ENCODE peak calls at places on chromosomes 13 and 19, in seven cellular contexts. One of them, this sample, is unnamed. For H3K27me3 and H3K4me1, the result is how much of the 10 kb centered on the place peaks cover.

GRCh38 chr19:720691-721160 is 12.0 kb downstream of the PALM start:
- DNase-seq in IMR-90: no peak
- DNase-seq in heart left ventricle: no peak
- DNase-seq in Peyer's patch: no peak
- DNase-seq in stomach: no peak
- DNase-seq in right lobe of liver: no peak
- DNase-seq in adrenal gland: no peak
- DNase-seq in this sample: no peak

GRCh38 chr19:6802336-6803035 is 30.0 kb downstream of the VAV1 start:
- DNase-seq in IMR-90: no peak
- DNase-seq in adrenal gland: peak
- DNase-seq in Peyer's patch: peak
- DNase-seq in heart left ventricle: no peak
- DNase-seq in right lobe of liver: peak
- DNase-seq in stomach: peak
- DNase-seq in this sample: no peak

GRCh38 chr13:44818428-44818827 is 170.8 kb downstream of the NUFIP1 start:
- DNase-seq in adrenal gland: no peak
- DNase-seq in Peyer's patch: no peak
- DNase-seq in stomach: no peak
- DNase-seq in heart left ventricle: no peak
- DNase-seq in right lobe of liver: no peak
- DNase-seq in IMR-90: peak
- DNase-seq in this sample: no peak

GRCh38 chr19:49851456-49852259 is 699 bp downstream of the PTOV1 start:
- DNase-seq in adrenal gland: peak
- DNase-seq in stomach: no peak
- DNase-seq in IMR-90: no peak
- DNase-seq in right lobe of liver: peak
- DNase-seq in Peyer's patch: no peak
- DNase-seq in heart left ventricle: no peak
- DNase-seq in this sample: no peak

GRCh38 chr19:34712606-34713261 is 21.3 kb upstream of the ZNF181 start:
- DNase-seq in adrenal gland: peak
- DNase-seq in right lobe of liver: no peak
- DNase-seq in heart left ventricle: no peak
- DNase-seq in Peyer's patch: peak
- DNase-seq in IMR-90: peak
- DNase-seq in stomach: peak
- DNase-seq in this sample: peak

GRCh38 chr13:109730832-109731335 is 55.5 kb downstream of the IRS2 start:
- DNase-seq in Peyer's patch: no peak
- DNase-seq in right lobe of liver: no peak
- DNase-seq in IMR-90: no peak
- DNase-seq in heart left ventricle: no peak
- DNase-seq in stomach: no peak
- DNase-seq in adrenal gland: no peak
- DNase-seq in this sample: no peak

GRCh38 chr19:38031423-38031770 is 124.4 kb downstream of the SIPA1L3 start:
- DNase-seq in Peyer's patch: no peak
- DNase-seq in heart left ventricle: no peak
- DNase-seq in right lobe of liver: no peak
- DNase-seq in stomach: no peak
- DNase-seq in IMR-90: peak
- DNase-seq in adrenal gland: no peak
- DNase-seq in this sample: no peak

GRCh38 chr13:50244355-50244912 is 229.2 kb downstream of the KCNRG start:
- DNase-seq in right lobe of liver: no peak
- DNase-seq in stomach: no peak
- DNase-seq in heart left ventricle: no peak
- DNase-seq in adrenal gland: no peak
- DNase-seq in IMR-90: no peak
- DNase-seq in Peyer's patch: no peak
- DNase-seq in this sample: no peak

GRCh38 chr13:106587787-106588186 is 19.9 kb upstream of the ARGLU1 start:
- DNase-seq in stomach: no peak
- DNase-seq in IMR-90: no peak
- DNase-seq in right lobe of liver: no peak
- DNase-seq in Peyer's patch: no peak
- DNase-seq in adrenal gland: no peak
- DNase-seq in heart left ventricle: no peak
- DNase-seq in this sample: no peak

GRCh38 chr13:82698383-82698782 is 1183.9 kb downstream of the SLITRK1 start:
- DNase-seq in IMR-90: no peak
- DNase-seq in Peyer's patch: no peak
- DNase-seq in heart left ventricle: no peak
- DNase-seq in right lobe of liver: no peak
- DNase-seq in stomach: no peak
- DNase-seq in adrenal gland: no peak
- DNase-seq in this sample: no peak

GRCh38 chr13:80962173-80962572 is 621.2 kb upstream of the SPRY2 start:
- DNase-seq in IMR-90: no peak
- DNase-seq in right lobe of liver: no peak
- DNase-seq in Peyer's patch: no peak
- DNase-seq in heart left ventricle: no peak
- DNase-seq in stomach: no peak
- DNase-seq in adrenal gland: no peak
- DNase-seq in this sample: no peak

GRCh38 chr13:35810286-35810685 is 320.9 kb downstream of the DCLK1 start:
- DNase-seq in right lobe of liver: no peak
- DNase-seq in stomach: no peak
- DNase-seq in IMR-90: no peak
- DNase-seq in Peyer's patch: no peak
- DNase-seq in adrenal gland: no peak
- DNase-seq in heart left ventricle: no peak
- DNase-seq in this sample: no peak

GRCh38 chr13:26502826-26503225 is 54.7 kb upstream of the WASF3 start:
- DNase-seq in IMR-90: peak
- DNase-seq in Peyer's patch: no peak
- DNase-seq in right lobe of liver: no peak
- DNase-seq in adrenal gland: no peak
- DNase-seq in stomach: no peak
- DNase-seq in heart left ventricle: no peak
- DNase-seq in this sample: no peak

GRCh38 chr13:52978989-52979388 is 49.6 kb upstream of the OLFM4 start:
- DNase-seq in stomach: no peak
- DNase-seq in Peyer's patch: no peak
- DNase-seq in IMR-90: no peak
- DNase-seq in right lobe of liver: no peak
- DNase-seq in adrenal gland: no peak
- DNase-seq in heart left ventricle: no peak
- DNase-seq in this sample: no peak

GRCh38 chr13:52980695-52981094 is 47.9 kb upstream of the OLFM4 start:
- DNase-seq in stomach: no peak
- DNase-seq in IMR-90: no peak
- DNase-seq in Peyer's patch: no peak
- DNase-seq in adrenal gland: no peak
- DNase-seq in right lobe of liver: no peak
- DNase-seq in heart left ventricle: no peak
- DNase-seq in this sample: no peak

GRCh38 chr13:52984881-52985363 is 43.7 kb upstream of the OLFM4 start:
- DNase-seq in right lobe of liver: no peak
- DNase-seq in adrenal gland: no peak
- DNase-seq in heart left ventricle: no peak
- DNase-seq in Peyer's patch: no peak
- DNase-seq in stomach: no peak
- DNase-seq in IMR-90: no peak
- DNase-seq in this sample: no peak

GRCh38 chr13:52983836-52984235 is 44.8 kb upstream of the OLFM4 start:
- DNase-seq in heart left ventricle: no peak
- DNase-seq in stomach: no peak
- DNase-seq in Peyer's patch: no peak
- DNase-seq in adrenal gland: no peak
- DNase-seq in IMR-90: no peak
- DNase-seq in right lobe of liver: no peak
- DNase-seq in this sample: no peak
- H3K27me3 ChIP-seq in heart left ventricle: under half
- H3K27me3 ChIP-seq in stomach: under half
- H3K27me3 ChIP-seq in Peyer's patch: under half
- H3K27me3 ChIP-seq in adrenal gland: under half
- H3K27me3 ChIP-seq in IMR-90: under half
- H3K27me3 ChIP-seq in right lobe of liver: under half
- H3K27me3 ChIP-seq in this sample: under half

DNA sequence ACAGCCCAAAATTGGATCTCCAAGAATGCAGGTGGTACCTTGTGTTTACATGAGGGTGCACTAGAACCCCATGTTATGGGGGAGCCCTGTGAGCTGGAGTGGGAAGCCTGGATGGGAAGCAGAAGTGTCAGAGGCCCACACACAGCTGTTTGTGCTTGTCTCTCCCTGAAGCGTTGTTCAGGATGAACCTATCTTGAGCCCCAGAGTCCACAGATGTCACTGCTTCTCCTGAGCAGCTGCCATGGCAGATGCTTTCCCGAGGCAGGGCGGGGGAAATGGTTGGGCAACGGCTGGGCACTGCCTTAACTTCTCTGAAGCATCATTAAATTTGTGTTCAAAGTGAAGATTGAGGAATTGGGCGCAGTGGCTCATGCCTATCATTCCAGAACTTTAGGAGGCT is 17.1 kb upstream of the CHST8 start:
- DNase-seq in right lobe of liver: no peak
- DNase-seq in heart left ventricle: no peak
- DNase-seq in adrenal gland: no peak
- DNase-seq in Peyer's patch: no peak
- DNase-seq in stomach: peak
- DNase-seq in IMR-90: no peak
- DNase-seq in this sample: no peak
- H3K4me1 ChIP-seq in right lobe of liver: under half
- H3K4me1 ChIP-seq in heart left ventricle: under half
- H3K4me1 ChIP-seq in adrenal gland: under half
- H3K4me1 ChIP-seq in Peyer's patch: under half
- H3K4me1 ChIP-seq in stomach: under half
- H3K4me1 ChIP-seq in IMR-90: under half
- H3K4me1 ChIP-seq in this sample: under half

DNA sequence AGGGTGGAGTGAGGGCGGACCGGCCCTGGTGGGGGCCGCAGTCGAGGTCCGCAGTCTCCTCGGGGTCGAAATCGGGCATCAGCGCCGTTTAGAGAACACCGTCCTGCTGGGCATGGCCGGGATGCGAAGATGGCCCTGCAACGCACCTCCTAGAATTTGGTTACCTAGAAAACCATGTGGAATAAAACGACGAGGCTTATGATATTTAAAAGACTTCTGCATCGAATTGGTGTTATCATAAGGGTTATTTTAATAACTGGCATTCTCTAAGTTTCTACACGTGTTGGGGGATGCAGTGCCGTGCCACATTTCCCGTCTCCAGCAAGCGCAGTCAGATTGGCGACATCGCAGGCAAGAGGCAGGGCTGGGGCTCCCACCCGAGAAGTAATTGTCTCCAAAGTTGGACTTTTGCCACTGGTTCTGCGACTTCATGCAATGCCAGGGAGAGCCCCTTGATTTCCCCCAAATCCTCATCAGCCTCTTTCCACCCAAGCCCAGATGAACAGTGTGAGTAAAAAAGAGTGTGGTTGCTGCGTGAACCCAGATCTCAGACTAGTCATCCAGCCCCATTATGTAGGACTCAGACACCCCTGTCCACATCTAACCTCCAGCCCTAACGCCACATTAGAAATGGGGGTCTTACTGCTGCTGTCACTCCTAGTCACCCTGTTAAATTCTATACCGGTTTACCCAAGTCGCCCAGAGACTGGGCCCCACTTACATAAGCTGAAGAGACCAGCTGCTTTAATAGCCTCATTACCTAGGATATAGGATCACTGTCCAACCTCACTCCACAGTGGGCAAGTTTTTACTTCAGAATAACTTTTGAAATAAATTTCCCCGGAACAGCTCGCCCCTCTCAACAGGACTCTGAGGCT is 571 bp upstream of the DHRS12 start:
- DNase-seq in adrenal gland: peak
- DNase-seq in stomach: peak
- DNase-seq in heart left ventricle: no peak
- DNase-seq in IMR-90: no peak
- DNase-seq in Peyer's patch: peak
- DNase-seq in right lobe of liver: no peak
- DNase-seq in this sample: peak
- TF ChIP-seq POLR2A in adrenal gland: no peak
- TF ChIP-seq POLR2A in stomach: peak
- TF ChIP-seq POLR2A in heart left ventricle: no peak
- TF ChIP-seq POLR2A in IMR-90: no peak
- TF ChIP-seq POLR2A in Peyer's patch: no peak
- TF ChIP-seq POLR2A in right lobe of liver: no peak
- TF ChIP-seq POLR2A in this sample: peak

GRCh38 chr13:57633141-57633949 is 1.8 kb downstream of the PCDH17 start:
- DNase-seq in adrenal gland: peak
- DNase-seq in IMR-90: no peak
- DNase-seq in right lobe of liver: peak
- DNase-seq in heart left ventricle: peak
- DNase-seq in Peyer's patch: peak
- DNase-seq in stomach: peak
- DNase-seq in this sample: no peak

GRCh38 chr13:57630661-57631606 is 610 bp upstream of the PCDH17 start:
- DNase-seq in adrenal gland: no peak
- DNase-seq in Peyer's patch: no peak
- DNase-seq in stomach: no peak
- DNase-seq in IMR-90: no peak
- DNase-seq in heart left ventricle: no peak
- DNase-seq in right lobe of liver: no peak
- DNase-seq in this sample: no peak

GRCh38 chr13:57631607-57632275 is at the start of gene PCDH17:
- DNase-seq in adrenal gland: peak
- DNase-seq in stomach: peak
- DNase-seq in IMR-90: no peak
- DNase-seq in Peyer's patch: no peak
- DNase-seq in right lobe of liver: peak
- DNase-seq in heart left ventricle: peak
- DNase-seq in this sample: no peak

GRCh38 chr13:57633950-57634828 is 2.6 kb downstream of the PCDH17 start:
- DNase-seq in stomach: no peak
- DNase-seq in Peyer's patch: no peak
- DNase-seq in right lobe of liver: peak
- DNase-seq in adrenal gland: peak
- DNase-seq in heart left ventricle: peak
- DNase-seq in IMR-90: no peak
- DNase-seq in this sample: no peak

DNA sequence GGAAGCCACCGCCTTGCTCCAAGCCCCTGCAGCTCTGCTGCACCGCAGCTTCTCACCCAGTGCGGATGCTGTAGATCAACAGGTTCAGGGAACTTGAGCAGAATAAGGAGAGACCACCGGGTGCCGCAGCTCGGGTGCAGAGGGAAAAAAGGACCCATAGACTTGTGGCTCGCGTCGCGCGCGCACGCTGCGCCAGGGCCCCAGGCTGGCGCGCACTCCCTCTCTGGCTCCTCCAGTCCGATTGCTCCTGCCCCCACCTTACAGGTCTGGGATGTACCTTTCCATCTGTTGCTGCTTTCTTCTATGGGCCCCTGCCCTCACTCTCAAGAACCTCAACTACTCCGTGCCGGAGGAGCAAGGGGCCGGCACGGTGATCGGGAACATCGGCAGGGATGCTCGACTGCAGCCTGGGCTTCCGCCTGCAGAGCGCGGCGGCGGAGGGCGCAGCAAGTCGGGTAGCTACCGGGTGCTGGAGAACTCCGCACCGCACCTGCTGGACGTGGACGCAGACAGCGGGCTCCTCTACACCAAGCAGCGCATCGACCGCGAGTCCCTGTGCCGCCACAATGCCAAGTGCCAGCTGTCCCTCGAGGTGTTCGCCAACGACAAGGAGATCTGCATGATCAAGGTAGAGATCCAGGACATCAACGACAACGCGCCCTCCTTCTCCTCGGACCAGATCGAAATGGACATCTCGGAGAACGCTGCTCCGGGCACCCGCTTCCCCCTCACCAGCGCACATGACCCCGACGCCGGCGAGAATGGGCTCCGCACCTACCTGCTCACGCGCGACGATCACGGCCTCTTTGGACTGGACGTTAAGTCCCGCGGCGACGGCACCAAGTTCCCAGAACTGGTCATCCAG is 964 bp downstream of the PCDH17 start:
- DNase-seq in IMR-90: no peak
- DNase-seq in adrenal gland: peak
- DNase-seq in stomach: no peak
- DNase-seq in Peyer's patch: no peak
- DNase-seq in heart left ventricle: peak
- DNase-seq in right lobe of liver: peak
- DNase-seq in this sample: no peak
- H3K27me3 ChIP-seq in IMR-90: half or more
- H3K27me3 ChIP-seq in adrenal gland: under half
- H3K27me3 ChIP-seq in stomach: under half
- H3K27me3 ChIP-seq in Peyer's patch: under half
- H3K27me3 ChIP-seq in heart left ventricle: under half
- H3K27me3 ChIP-seq in right lobe of liver: under half
- H3K27me3 ChIP-seq in this sample: under half

This sample was measured in prostate gland.